ENCODE peak calls at places on chromosomes 13 and 19, in nine cellular contexts. K is psoas muscle, W is BE2C, L is omental fat pad, T is AG10803, I is fibroblast of pulmonary artery, X is AG04450, J is activated B cell treated with CpG ODN at 0.5 μM for 24 hours, O is IMR-90. U is an unnamed sample.

GRCh38 chr19:44712864-44713515 is 14.0 kb downstream of the CEACAM16 start:
- DNase-seq in K (no peak), W (no peak), L (no peak), T (no peak), I (no peak), X (no peak), J (no peak), O (no peak), U (no peak)

GRCh38 chr13:39612023-39612637 is 9.1 kb upstream of the LHFPL6 start:
- DNase-seq in K (peak), W (peak), L (peak), T (peak), I (peak), X (peak), J (no peak), O (peak), U (no peak)

GRCh38 chr19:52993342-52994178 is 20.2 kb upstream of the ERVV-1 start:
- DNase-seq in K (peak), W (peak), L (peak), T (peak), I (peak), X (peak), J (peak), O (peak), U (peak)

GRCh38 chr13:111929036-111929616 is 137.8 kb upstream of the SOX1 start:
- DNase-seq in K (no peak), W (no peak), L (no peak), T (no peak), I (no peak), X (no peak), J (no peak), O (no peak), U (no peak)

GRCh38 chr19:43780706-43781525 is at the start of gene KCNN4:
- DNase-seq in K (no peak), W (no peak), L (no peak), T (peak), I (peak), X (no peak), J (peak), O (peak), U (no peak)

GRCh38 chr19:18637644-18638630 is 1.1 kb downstream of the KLHL26 start:
- DNase-seq in K (no peak), W (no peak), L (no peak), T (no peak), I (no peak), X (no peak), J (no peak), O (no peak), U (no peak)

GRCh38 chr13:99150575-99151370 is 49.9 kb upstream of the UBAC2 start:
- DNase-seq in K (no peak), W (no peak), L (no peak), T (peak), I (peak), X (no peak), J (no peak), O (peak), U (no peak)

GRCh38 chr19:19275166-19275565 is 2.1 kb upstream of the TM6SF2 start:
- DNase-seq in K (no peak), W (no peak), L (no peak), T (no peak), I (no peak), X (no peak), J (no peak), O (no peak), U (no peak)

GRCh38 chr19:632228-633067 is 889 bp downstream of the POLRMT start:
- DNase-seq in K (no peak), W (peak), L (no peak), T (peak), I (peak), X (no peak), J (peak), O (peak), U (no peak)

GRCh38 chr13:106772202-106772601 is 204.3 kb upstream of the ARGLU1 start:
- DNase-seq in K (no peak), W (no peak), L (no peak), T (no peak), I (no peak), X (no peak), J (no peak), O (no peak), U (no peak)

GRCh38 chr19:44476559-44477408 is 23.5 kb downstream of the ZNF180 start:
- DNase-seq in K (no peak), W (no peak), L (no peak), T (peak), I (peak), X (no peak), J (no peak), O (peak), U (no peak)

DNA sequence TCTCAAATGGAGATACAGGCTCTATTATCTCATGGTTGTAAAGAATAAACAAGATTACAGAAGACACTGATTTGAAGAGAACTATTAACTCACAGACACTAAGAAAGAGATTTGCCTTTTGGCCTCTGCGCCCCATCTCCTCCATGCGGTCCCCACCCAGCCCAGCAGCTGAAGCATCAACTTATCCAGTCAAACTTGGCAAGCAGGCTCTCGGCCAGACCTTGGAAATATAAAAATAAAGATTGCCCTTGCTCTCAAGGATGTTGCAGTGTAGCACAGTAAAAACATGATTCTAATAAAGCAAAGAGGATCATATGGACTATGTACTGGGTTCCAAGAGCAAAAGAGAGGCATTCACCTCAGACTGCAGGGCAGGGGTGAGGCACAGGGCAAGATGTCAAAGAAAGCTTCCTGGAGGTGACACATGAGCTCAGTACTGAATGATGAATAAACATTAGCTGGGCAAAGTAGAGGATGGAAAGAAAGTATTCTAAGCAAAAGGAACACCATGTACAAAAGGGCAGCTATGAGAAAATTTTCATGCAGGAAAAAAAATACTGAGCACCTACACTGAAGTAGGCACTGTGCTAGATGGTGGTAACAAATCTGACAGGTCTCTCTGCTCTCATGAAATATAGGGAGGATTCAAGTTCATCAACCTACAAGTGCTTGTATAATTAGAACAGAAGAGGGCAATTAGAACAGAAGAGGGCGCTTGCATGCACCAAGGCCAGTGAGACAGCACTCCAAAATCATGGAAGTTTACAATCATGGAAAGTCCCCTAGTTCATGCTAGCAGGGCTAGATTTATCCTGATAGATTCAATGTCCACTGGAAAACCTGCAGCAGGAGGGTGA is 85.0 kb downstream of the SACS start:
- DNase-seq in K (no peak), W (no peak), L (no peak), T (peak), I (no peak), X (no peak), J (no peak), O (no peak), U (no peak)
- TF ChIP-seq CTCF in K (no peak), W (no peak), L (no peak), T (no peak), I (peak), X (no peak), J (no peak), O (peak), U (no peak)

GRCh38 chr19:36183455-36183741 is 31.1 kb downstream of the ZNF565 start:
- DNase-seq in K (no peak), W (no peak), L (no peak), T (no peak), I (no peak), X (no peak), J (no peak), O (no peak), U (no peak)
- TF ChIP-seq CTCF in K (no peak), W (no peak), L (no peak), T (no peak), I (no peak), X (no peak), J (no peak), O (no peak), U (no peak)

GRCh38 chr13:24073657-24074056 is 86.9 kb upstream of the SPATA13 start:
- DNase-seq in K (no peak), W (no peak), L (no peak), T (no peak), I (no peak), X (no peak), J (no peak), O (no peak), U (no peak)

GRCh38 chr13:24076124-24076523 is 84.4 kb upstream of the SPATA13 start:
- DNase-seq in K (no peak), W (no peak), L (no peak), T (no peak), I (no peak), X (no peak), J (no peak), O (no peak), U (no peak)

GRCh38 chr13:24074687-24075086 is 85.8 kb upstream of the SPATA13 start:
- DNase-seq in K (no peak), W (no peak), L (no peak), T (no peak), I (peak), X (no peak), J (no peak), O (no peak), U (no peak)

GRCh38 chr13:24076636-24077035 is 83.9 kb upstream of the SPATA13 start:
- DNase-seq in K (no peak), W (no peak), L (no peak), T (no peak), I (no peak), X (no peak), J (no peak), O (no peak), U (no peak)

DNA sequence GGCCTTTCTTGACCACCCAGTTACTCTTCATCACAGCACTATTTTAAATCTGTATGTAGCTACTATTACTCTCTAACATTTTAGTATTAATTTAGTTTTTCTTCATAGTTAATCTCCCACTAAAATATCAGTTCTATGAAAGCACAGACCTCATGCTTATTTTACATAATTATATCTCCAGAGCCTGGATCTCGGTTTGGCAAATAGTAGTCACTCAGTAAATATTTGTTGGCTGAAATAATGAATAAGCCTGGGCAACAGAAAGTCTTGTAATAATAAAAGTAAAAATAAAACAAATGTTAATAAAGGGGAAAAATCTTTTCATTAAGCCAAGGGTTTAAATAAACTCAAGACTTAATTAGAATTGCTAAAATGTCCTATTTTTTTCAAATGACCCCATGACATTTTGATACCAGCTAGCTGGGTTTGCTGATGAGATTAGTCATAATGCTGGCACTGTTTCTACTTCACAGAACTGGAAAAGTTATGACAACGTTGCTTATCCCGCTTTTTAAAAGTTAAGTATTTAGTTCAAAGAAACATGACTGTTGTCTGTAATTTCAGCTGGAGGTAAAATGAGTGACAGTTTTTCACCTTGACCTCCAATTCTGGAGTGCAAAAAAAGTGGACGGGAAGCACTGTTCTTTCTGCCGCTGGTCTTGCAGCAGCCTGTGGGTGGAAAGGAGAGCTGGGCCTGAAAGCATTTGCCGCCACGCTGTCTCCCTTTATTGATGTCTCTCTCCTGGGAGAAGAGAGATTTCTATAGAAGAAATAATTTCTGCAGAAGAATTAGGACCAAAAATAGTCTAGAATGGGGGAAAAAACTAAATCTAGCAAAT is 85.2 kb upstream of the SPATA13 start:
- DNase-seq in K (no peak), W (no peak), L (no peak), T (no peak), I (peak), X (no peak), J (no peak), O (no peak), U (no peak)
- TF ChIP-seq CTCF in K (no peak), W (no peak), L (no peak), T (no peak), I (no peak), X (no peak), J (no peak), O (no peak), U (no peak)

GRCh38 chr19:15453091-15453498 is 3.3 kb upstream of the WIZ start:
- DNase-seq in K (no peak), W (no peak), L (no peak), T (no peak), I (no peak), X (no peak), J (no peak), O (no peak), U (no peak)
- TF ChIP-seq CTCF in K (peak), W (no peak), L (no peak), T (peak), I (peak), X (peak), J (no peak), O (peak), U (no peak)

GRCh38 chr19:33436360-33437345 is 63.1 kb downstream of the CEBPG start:
- DNase-seq in K (no peak), W (peak), L (no peak), T (no peak), I (no peak), X (no peak), J (no peak), O (no peak), U (no peak)

GRCh38 chr19:33440241-33440640 is 66.7 kb downstream of the CEBPG start:
- DNase-seq in K (no peak), W (no peak), L (no peak), T (no peak), I (no peak), X (no peak), J (no peak), O (no peak), U (no peak)

GRCh38 chr19:33437351-33438015 is 64.0 kb downstream of the CEBPG start:
- DNase-seq in K (no peak), W (peak), L (no peak), T (no peak), I (no peak), X (no peak), J (no peak), O (no peak), U (no peak)

GRCh38 chr19:33438987-33439781 is 65.7 kb downstream of the CEBPG start:
- DNase-seq in K (no peak), W (no peak), L (no peak), T (no peak), I (no peak), X (no peak), J (no peak), O (no peak), U (no peak)

DNA sequence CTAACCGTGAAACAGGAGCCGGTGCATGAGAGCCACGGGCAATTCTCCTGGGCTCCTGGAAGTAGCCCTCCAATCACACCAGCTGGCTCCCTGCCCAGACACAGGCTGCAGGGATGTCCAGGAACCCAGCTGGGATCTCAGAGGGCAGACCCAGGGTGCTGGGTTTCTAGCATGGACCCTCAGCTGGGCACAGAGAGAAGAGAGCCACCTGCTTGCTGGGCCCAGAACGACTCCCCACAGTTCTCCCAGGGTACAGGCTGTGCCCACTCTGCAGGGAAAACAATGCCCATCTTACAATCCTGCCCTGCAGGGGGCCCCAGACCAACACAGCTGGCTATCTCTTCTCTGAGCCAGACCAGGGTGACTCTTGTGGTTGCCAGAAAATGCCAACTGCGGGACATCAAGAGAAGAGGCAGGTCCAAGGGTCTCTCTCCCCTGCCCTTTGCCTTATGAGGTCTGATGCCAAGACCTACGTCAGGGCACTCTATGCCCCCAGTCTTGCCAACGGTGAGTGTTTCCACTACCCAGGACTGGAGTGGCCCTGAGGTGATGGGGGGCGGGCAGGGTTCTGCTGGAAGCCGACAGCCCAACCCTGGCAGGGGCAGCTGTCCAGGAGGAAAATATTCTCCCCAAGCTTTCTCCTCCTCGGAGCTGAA is 64.6 kb downstream of the CEBPG start:
- DNase-seq in K (no peak), W (peak), L (no peak), T (peak), I (peak), X (no peak), J (no peak), O (peak), U (no peak)
- TF ChIP-seq CTCF in K (no peak), W (peak), L (no peak), T (peak), I (peak), X (no peak), J (no peak), O (peak), U (no peak)

GRCh38 chr13:27869436-27870090 is 50.2 kb upstream of the PDX1 start:
- DNase-seq in K (no peak), W (no peak), L (no peak), T (no peak), I (no peak), X (no peak), J (no peak), O (no peak), U (no peak)
- TF ChIP-seq CTCF in K (no peak), W (no peak), L (no peak), T (no peak), I (no peak), X (no peak), J (no peak), O (no peak), U (peak)

GRCh38 chr19:51366999-51367564 is 894 bp upstream of the ETFB start:
- DNase-seq in K (peak), W (peak), L (no peak), T (no peak), I (no peak), X (no peak), J (peak), O (no peak), U (peak)

GRCh38 chr19:51366050-51366998 is at the start of gene ETFB:
- DNase-seq in K (peak), W (peak), L (peak), T (peak), I (peak), X (peak), J (peak), O (peak), U (peak)

GRCh38 chr19:51368366-51369282 is at the start of gene CLDND2:
- DNase-seq in K (no peak), W (peak), L (no peak), T (no peak), I (no peak), X (no peak), J (no peak), O (no peak), U (peak)

GRCh38 chr19:51365211-51366049 is 758 bp downstream of the ETFB start:
- DNase-seq in K (peak), W (peak), L (no peak), T (peak), I (peak), X (no peak), J (peak), O (peak), U (no peak)

GRCh38 chr19:51367565-51368365 is 1.0 kb downstream of the CLDND2 start:
- DNase-seq in K (peak), W (peak), L (peak), T (peak), I (peak), X (peak), J (peak), O (peak), U (peak)
- TF ChIP-seq CTCF in K (no peak), W (no peak), L (no peak), T (no peak), I (no peak), X (no peak), J (no peak), O (no peak), U (no peak)

GRCh38 chr13:25587581-25587980 is 215.8 kb downstream of the ATP8A2 start:
- DNase-seq in K (no peak), W (no peak), L (no peak), T (no peak), I (no peak), X (no peak), J (no peak), O (no peak), U (no peak)

GRCh38 chr13:25584975-25585374 is 213.2 kb downstream of the ATP8A2 start:
- DNase-seq in K (no peak), W (no peak), L (no peak), T (no peak), I (peak), X (no peak), J (no peak), O (no peak), U (no peak)

DNA sequence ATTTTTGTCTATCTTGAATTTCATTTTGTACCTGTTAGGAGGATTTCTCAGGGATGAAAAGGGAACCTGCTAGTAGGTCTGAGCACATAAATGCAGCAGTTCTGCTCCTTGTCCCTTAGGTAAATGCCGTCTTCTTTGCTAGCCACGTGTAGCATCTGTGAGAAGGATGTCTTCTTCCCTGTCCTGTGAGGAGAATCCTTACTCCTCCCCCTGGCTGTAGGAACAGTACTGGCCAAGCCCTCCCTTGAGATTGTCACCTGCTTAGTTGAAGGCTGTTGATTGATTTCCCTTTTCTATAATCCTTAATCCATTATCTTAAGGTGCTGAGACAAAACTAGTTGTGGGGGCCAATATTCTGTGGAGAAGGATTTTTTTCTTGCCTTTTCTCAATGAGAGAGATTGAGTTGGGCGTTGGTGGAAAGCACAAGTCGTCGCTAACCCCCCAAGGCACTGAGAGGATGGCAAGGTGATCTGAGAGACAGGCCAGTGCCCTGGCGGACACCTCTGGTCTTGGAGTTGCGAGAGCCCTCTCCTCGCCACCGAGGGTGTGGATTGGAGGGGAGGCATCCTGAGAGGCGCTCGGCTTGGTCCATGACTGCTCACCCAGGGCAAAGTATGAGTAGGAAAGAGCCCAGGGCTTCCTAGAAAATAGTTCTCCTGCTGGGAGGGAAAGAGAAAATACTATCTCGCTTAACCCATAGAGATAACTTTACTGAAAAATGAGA is 216.7 kb downstream of the ATP8A2 start:
- DNase-seq in K (no peak), W (no peak), L (no peak), T (no peak), I (no peak), X (no peak), J (no peak), O (no peak), U (no peak)
- TF ChIP-seq CTCF in K (no peak), W (no peak), L (no peak), T (no peak), I (no peak), X (no peak), J (no peak), O (no peak), U (no peak)

U was measured in natural killer cell.